ENCODE peak calls at places on chromosomes 3 and 15, in four cellular contexts. T is mesendoderm; L is neuronal stem cell; Y is effector memory CD4-positive, alpha-beta T cell. G is an unnamed sample.

GRCh38 chr3:171349392-171349791 is 110.8 kb downstream of the TNIK start:
- DNase-seq in L (no peak), Y (no peak), T (peak), G (no peak)

GRCh38 chr3:81300324-81300927 is 461.0 kb downstream of the GBE1 start:
- DNase-seq in Y (no peak), L (no peak), T (no peak), G (no peak)

GRCh38 chr3:118587037-118587741 is 447.5 kb downstream of the IGSF11 start:
- DNase-seq in T (no peak), Y (no peak), L (no peak), G (no peak)

GRCh38 chr3:60081381-60082095 is 1031.7 kb upstream of the CFAP20DC start:
- DNase-seq in T (no peak), L (no peak), Y (no peak), G (no peak)

GRCh38 chr3:113405180-113405579 is 36.1 kb downstream of the CFAP44 start:
- DNase-seq in L (no peak), T (no peak), Y (no peak), G (no peak)

GRCh38 chr15:31503256-31503655 is 176.6 kb downstream of the KLF13 start:
- DNase-seq in T (no peak), Y (no peak), L (no peak), G (no peak)

GRCh38 chr3:18207232-18207631 is 217.9 kb downstream of the SATB1 start:
- DNase-seq in Y (no peak), L (no peak), T (no peak), G (no peak)

GRCh38 chr3:24196526-24196925 is 251.4 kb downstream of the NR1D2 start:
- DNase-seq in Y (no peak), T (no peak), L (no peak), G (no peak)

GRCh38 chr3:192685801-192686200 is 41.5 kb downstream of the FGF12 start:
- DNase-seq in L (no peak), Y (no peak), T (no peak), G (no peak)

GRCh38 chr3:190032924-190033323 is 87.8 kb downstream of the P3H2 start:
- DNase-seq in T (peak), L (no peak), Y (no peak), G (no peak)

GRCh38 chr3:29937185-29937584 is 656.3 kb downstream of the RBMS3 start:
- DNase-seq in Y (no peak), L (no peak), T (no peak), G (no peak)

GRCh38 chr15:83053151-83053550 is 13.9 kb downstream of the BTBD1 start:
- DNase-seq in T (no peak), Y (no peak), L (no peak), G (no peak)

GRCh38 chr15:89888214-89888804 is 5.5 kb downstream of the AP3S2 start:
- DNase-seq in T (peak), L (no peak), Y (no peak), G (no peak)

DNA sequence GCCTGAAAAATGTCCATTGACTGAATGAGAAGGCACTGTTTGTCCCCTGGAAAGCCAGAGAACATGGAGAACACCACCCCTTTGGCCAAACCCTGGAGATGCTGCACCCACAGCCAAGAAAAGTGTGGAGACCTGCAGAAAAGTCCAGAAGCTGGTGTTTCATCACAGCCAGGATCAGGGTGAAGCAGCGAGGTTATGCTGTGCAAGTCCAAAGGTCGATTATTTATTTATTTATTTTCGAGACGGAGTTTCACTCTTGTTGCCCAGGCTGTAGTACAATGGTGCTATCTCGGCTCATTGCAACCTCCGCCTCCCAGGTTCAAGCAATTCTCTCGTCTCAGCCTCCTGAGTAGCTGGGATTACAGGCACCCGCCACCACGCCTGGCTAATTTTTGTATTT is 5.5 kb upstream of the CTSH start:
- DNase-seq in L (no peak), T (no peak), Y (no peak), G (no peak)
- H3K27ac ChIP-seq in L (no peak), T (no peak), Y (no peak), G (no peak)

GRCh38 chr3:184710870-184711365 is 946 bp downstream of the MAGEF1 start:
- DNase-seq in L (no peak), T (no peak), Y (no peak), G (no peak)
- H3K27ac ChIP-seq in L (peak), T (peak), Y (peak), G (peak)

GRCh38 chr3:187360523-187361060 is 7.6 kb upstream of the RTP4 start:
- DNase-seq in Y (no peak), L (no peak), T (no peak), G (no peak)

GRCh38 chr3:187361835-187362234 is 6.3 kb upstream of the RTP4 start:
- DNase-seq in Y (no peak), T (peak), L (no peak), G (no peak)

GRCh38 chr3:187360087-187360486 is 8.1 kb upstream of the RTP4 start:
- DNase-seq in Y (no peak), L (peak), T (no peak), G (no peak)
- H3K27ac ChIP-seq in Y (no peak), L (no peak), T (peak), G (no peak)

GRCh38 chr3:120680193-120680894 is 1.7 kb downstream of the HGD start:
- DNase-seq in Y (no peak), T (no peak), L (no peak), G (no peak)

GRCh38 chr3:120682095-120682681 is at the start of gene HGD:
- DNase-seq in L (no peak), Y (no peak), T (no peak), G (no peak)

GRCh38 chr3:120681018-120681417 is 1.0 kb downstream of the HGD start:
- DNase-seq in T (no peak), Y (no peak), L (no peak), G (no peak)

GRCh38 chr3:120683213-120683612 is 1.2 kb upstream of the HGD start:
- DNase-seq in T (peak), L (no peak), Y (no peak), G (no peak)

GRCh38 chr3:120681506-120682038 is 467 bp downstream of the HGD start:
- DNase-seq in L (no peak), T (no peak), Y (no peak), G (no peak)
- H3K27ac ChIP-seq in L (no peak), T (no peak), Y (no peak), G (no peak)

DNA sequence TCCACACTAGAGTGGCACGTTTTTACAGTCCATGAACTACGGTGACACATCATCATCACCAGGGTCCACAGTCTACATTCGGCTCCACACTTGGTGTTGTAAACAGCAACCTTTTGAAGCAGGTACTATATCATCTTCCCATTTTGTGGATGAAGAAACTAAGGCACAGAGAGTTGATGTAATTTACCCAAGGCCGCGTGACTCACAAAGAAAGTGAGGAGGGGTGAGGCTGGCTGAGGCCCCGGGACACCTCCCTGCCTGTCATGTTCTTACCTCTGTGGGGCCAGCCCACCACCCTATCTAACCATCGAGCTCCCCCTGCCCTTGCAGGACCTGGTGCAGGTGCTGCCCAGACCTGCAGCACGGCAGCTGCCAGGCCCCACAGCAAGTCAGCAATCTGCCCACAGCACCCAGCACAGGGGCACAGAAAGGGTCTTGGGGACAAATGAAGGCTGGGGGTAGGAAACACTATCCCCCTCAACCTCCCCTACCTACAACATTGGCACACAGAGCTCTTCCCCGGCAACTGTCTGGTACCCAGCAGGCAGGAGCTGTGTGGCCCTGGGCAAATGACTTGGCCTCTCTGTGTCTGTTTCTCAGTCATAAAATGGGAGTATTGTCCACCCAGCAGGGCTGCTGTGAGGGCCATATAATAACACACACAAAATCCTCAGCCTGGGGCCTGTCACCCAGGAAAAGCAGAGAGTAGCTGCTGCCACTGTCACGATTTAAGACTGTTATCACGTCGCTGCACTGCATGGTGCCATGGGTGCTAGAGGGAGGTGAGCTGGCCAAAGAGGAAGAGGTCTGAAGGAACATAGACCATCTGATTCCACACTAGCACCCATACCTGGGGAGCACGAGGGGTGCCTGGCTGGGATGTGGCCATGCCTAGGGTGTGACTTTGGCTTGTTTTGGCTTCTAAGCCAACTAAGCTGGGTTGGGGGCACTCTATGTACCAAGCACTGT is 115.1 kb downstream of the IQSEC1 start:
- DNase-seq in T (no peak), L (no peak), Y (no peak), G (no peak)
- H3K27ac ChIP-seq in T (no peak), L (no peak), Y (no peak), G (no peak)

GRCh38 chr3:181379278-181379677 is 332.4 kb upstream of the SOX2 start:
- DNase-seq in Y (no peak), L (no peak), T (no peak), G (no peak)

GRCh38 chr3:181383201-181383600 is 328.5 kb upstream of the SOX2 start:
- DNase-seq in Y (no peak), T (no peak), L (no peak), G (no peak)

GRCh38 chr3:181383760-181384159 is 328.0 kb upstream of the SOX2 start:
- DNase-seq in T (no peak), Y (no peak), L (no peak), G (no peak)

GRCh38 chr3:181384970-181385369 is 326.8 kb upstream of the SOX2 start:
- DNase-seq in T (peak), L (no peak), Y (no peak), G (no peak)

GRCh38 chr3:181382656-181383055 is 329.1 kb upstream of the SOX2 start:
- DNase-seq in Y (no peak), L (no peak), T (no peak), G (peak)
- H3K27ac ChIP-seq in Y (no peak), L (no peak), T (no peak), G (no peak)

DNA sequence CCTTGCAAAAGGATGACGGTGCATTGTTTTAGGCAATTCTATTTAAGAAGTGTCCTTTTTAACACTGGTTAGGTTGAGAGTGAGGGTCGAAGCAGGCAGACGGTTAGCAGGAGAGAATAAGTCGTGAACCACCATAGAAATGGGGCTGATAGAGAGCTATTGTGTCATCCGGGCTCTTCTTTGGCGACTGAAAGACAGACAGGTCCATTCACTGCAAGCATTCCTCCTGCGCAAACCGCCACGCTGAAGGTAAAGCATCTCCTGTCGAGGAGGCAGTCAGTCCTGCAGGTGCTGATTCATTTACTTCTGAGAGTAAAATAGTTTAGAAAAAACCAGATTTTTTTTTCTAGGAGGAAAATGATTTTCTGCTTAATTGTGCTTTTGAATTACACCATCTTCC is 1002.8 kb upstream of the NR2F2 start:
- DNase-seq in Y (no peak), L (no peak), T (peak), G (no peak)
- H3K27ac ChIP-seq in Y (no peak), L (no peak), T (no peak), G (no peak)

GRCh38 chr3:154125378-154126030 is 4.3 kb downstream of the ARHGEF26 start:
- DNase-seq in L (no peak), Y (no peak), T (no peak), G (no peak)
- H3K27ac ChIP-seq in L (no peak), Y (no peak), T (no peak), G (no peak)